ENCODE peak calls at places on chromosomes 4 and X, in four cellular contexts. C is RWPE1, H is WTC11, G is fibroblast of mammary gland. M is an unnamed sample.

GRCh38 chr4:148273501-148273986 is 168.7 kb downstream of the NR3C2 start:
- DNase-seq in C (no peak), H (no peak), G (no peak), M (no peak)

GRCh38 chrX:49193542-49193964 is 6.4 kb downstream of the SYP start:
- DNase-seq in H (no peak), G (no peak), C (no peak), M (no peak)

GRCh38 chrX:101164766-101165590 is 54.6 kb upstream of the DRP2 start:
- DNase-seq in H (no peak), C (no peak), G (peak), M (no peak)

GRCh38 chr4:184680698-184681097 is 31.2 kb downstream of the PRIMPOL start:
- DNase-seq in G (no peak), H (no peak), C (peak), M (no peak)

GRCh38 chrX:44914532-44915198 is 41.7 kb downstream of the KDM6A start:
- DNase-seq in C (no peak), G (peak), H (no peak), M (no peak)

GRCh38 chrX:119145241-119145653 is 17.6 kb upstream of the KIAA1210 start:
- DNase-seq in C (peak), H (peak), G (peak), M (no peak)

GRCh38 chr4:15040916-15041463 is 38.7 kb downstream of the CPEB2 start:
- DNase-seq in H (no peak), C (no peak), G (peak), M (no peak)

GRCh38 chr4:15786743-15787142 is 8.6 kb downstream of the CD38 start:
- DNase-seq in C (no peak), G (no peak), H (no peak), M (no peak)

GRCh38 chrX:13123247-13123856 is 78.9 kb upstream of the FAM9C start:
- DNase-seq in G (no peak), C (no peak), H (no peak), M (no peak)

GRCh38 chrX:19152762-19153161 is 30.5 kb upstream of the ADGRG2 start:
- DNase-seq in H (no peak), C (peak), G (peak), M (no peak)

GRCh38 chrX:39773923-39774803 is 323.6 kb downstream of the BCOR start:
- DNase-seq in G (no peak), H (no peak), C (no peak), M (no peak)

GRCh38 chr4:42306221-42307109 is 90.8 kb upstream of the SHISA3 start:
- DNase-seq in G (peak), H (no peak), C (no peak), M (no peak)

GRCh38 chr4:39067451-39067850 is 5.4 kb downstream of the KLHL5 start:
- DNase-seq in C (no peak), G (no peak), H (no peak), M (no peak)

GRCh38 chrX:133569217-133569616 is 153.9 kb upstream of the GPC4 start:
- DNase-seq in C (no peak), H (no peak), G (no peak), M (no peak)

GRCh38 chr4:119010909-119011606 is 122.4 kb downstream of the SYNPO2 start:
- DNase-seq in H (no peak), G (peak), C (no peak), M (no peak)

GRCh38 chr4:163343604-163344146 is at the start of gene NPY5R:
- DNase-seq in C (no peak), H (peak), G (no peak), M (peak)

GRCh38 chrX:69504626-69505612 is 793 bp downstream of the NALF2 start:
- DNase-seq in C (no peak), H (no peak), G (no peak), M (no peak)

GRCh38 chr4:16052939-16053338 is 30.9 kb downstream of the PROM1 start:
- DNase-seq in H (no peak), G (no peak), C (no peak), M (no peak)

GRCh38 chr4:83772680-83773079 is 236.8 kb downstream of the GPAT3 start:
- DNase-seq in G (no peak), C (no peak), H (no peak), M (no peak)

GRCh38 chr4:184163813-184164212 is 53.9 kb downstream of the ENPP6 start:
- DNase-seq in C (peak), G (peak), H (peak), M (peak)

GRCh38 chr4:169604131-169604900 is 8.1 kb downstream of the NEK1 start:
- DNase-seq in G (peak), H (no peak), C (peak), M (no peak)

GRCh38 chrX:102546818-102547493 is 30.4 kb upstream of the TMSB15A start:
- DNase-seq in H (no peak), G (no peak), C (no peak), M (no peak)

GRCh38 chrX:38627683-38628082 is 66.3 kb downstream of the TSPAN7 start:
- DNase-seq in H (peak), C (peak), G (peak), M (no peak)

GRCh38 chr4:90816754-90817153 is 689.6 kb downstream of the CCSER1 start:
- DNase-seq in G (no peak), C (no peak), H (no peak), M (no peak)

GRCh38 chr4:76341063-76341462 is 34.5 kb downstream of the STBD1 start:
- DNase-seq in C (peak), H (no peak), G (peak), M (no peak)

GRCh38 chr4:81040175-81040659 is 9.7 kb downstream of the BMP3 start:
- DNase-seq in C (peak), H (no peak), G (peak), M (no peak)

GRCh38 chr4:89021062-89021461 is 35.9 kb downstream of the FAM13A start:
- DNase-seq in G (no peak), C (no peak), H (no peak), M (no peak)
- TF ChIP-seq CTCF in G (no peak), C (no peak), H (no peak), M (no peak)

DNA sequence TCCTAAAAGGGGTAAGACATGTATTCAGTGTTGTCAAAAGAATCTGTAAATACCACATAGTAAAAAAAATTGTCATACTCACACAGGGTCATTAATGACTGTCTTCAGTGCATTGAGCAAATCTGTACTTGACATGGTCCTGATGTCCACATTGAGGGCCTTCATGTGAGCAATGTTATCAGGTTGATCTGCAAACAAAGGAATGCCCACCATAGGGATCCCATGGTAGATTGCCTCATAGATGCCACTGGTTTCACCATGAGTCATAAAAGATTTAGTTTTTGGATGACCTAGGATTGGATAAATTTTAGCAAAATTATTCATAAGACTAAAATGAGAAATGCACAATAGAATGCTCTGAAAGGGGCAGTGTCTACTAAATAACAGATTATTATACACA is 38.1 kb upstream of the UGT2B15 start:
- DNase-seq in C (no peak), G (no peak), H (no peak), M (no peak)
- TF ChIP-seq CTCF in C (no peak), G (no peak), H (no peak), M (no peak)

DNA sequence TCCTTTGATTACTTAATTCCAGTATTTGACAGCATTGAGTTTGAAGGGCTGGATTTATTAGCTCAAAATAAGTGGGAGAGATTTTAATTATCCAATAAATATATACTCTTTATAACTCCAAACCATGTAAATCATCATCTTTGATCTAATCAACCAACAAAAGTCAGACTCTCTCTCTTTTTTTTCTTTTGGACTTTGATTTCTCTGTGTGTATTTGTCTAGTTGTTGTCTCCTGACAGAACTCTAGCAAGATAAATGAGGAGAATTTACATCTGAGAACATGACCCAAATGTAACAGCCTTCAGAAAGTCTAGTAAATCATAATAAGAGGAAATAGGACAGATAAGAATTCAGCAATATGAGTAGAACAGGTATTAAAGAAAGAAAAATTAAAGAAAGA is 567.1 kb downstream of the PPARGC1A start:
- DNase-seq in H (no peak), C (no peak), G (no peak), M (no peak)
- TF ChIP-seq CTCF in H (no peak), C (no peak), G (no peak), M (no peak)

DNA sequence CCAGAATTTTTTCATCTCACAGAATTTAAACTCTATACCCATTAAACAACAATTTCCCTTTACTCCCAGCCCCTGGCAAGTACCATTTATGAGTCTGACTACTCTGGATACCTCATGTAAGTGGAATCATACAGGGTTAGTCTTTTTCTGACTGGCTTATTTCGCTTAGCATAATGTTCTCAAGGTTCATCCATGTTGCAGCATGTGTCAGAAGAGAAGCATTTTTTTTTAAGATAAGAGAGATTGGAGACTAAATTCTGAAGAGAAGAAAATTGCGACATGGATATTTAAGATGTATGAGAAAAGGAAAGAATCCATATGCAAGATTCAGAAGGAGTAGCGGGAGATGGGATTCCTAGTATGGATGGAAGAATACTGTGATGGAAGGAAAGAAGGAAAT is 11.3 kb upstream of the SLC9B1 start:
- DNase-seq in G (no peak), H (no peak), C (no peak), M (no peak)
- TF ChIP-seq CTCF in G (no peak), H (no peak), C (no peak), M (no peak)

GRCh38 chr4:105632599-105632998 is 75.9 kb downstream of the INTS12 start:
- DNase-seq in G (no peak), H (no peak), C (no peak), M (no peak)
- TF ChIP-seq CTCF in G (no peak), H (no peak), C (no peak), M (no peak)

GRCh38 chr4:174873931-174874330 is 44.2 kb upstream of the ADAM29 start:
- DNase-seq in G (peak), C (no peak), H (no peak), M (no peak)
- TF ChIP-seq CTCF in G (peak), C (peak), H (no peak), M (peak)

GRCh38 chr4:161457906-161458305 is 705.9 kb downstream of the FSTL5 start:
- DNase-seq in H (peak), C (no peak), G (no peak), M (no peak)

GRCh38 chr4:161457311-161457710 is 706.5 kb downstream of the FSTL5 start:
- DNase-seq in G (no peak), C (no peak), H (no peak), M (no peak)

DNA sequence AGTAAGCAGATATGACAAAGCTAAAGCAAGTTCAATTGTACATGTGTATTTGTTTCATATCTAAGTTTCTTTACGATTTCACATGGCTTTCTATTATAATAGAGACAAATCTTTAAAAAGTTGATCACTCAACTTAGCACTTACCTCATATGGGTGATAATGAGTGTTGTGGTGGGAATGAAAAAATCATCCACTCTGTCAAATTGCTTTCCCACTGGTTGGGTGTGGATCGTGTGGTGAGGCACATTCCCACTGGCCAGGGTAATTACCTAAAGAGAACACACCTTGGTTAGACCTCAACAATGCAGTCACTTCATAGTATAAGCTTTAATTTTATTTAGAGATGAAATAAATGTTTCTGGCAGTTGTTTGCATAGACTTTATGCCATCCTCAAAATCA is 708.9 kb downstream of the FSTL5 start:
- DNase-seq in C (no peak), G (no peak), H (no peak), M (no peak)
- TF ChIP-seq CTCF in C (no peak), G (no peak), H (no peak), M (no peak)

GRCh38 chr4:102431608-102431961 is 69.6 kb upstream of the NFKB1 start:
- DNase-seq in H (no peak), C (no peak), G (no peak), M (no peak)
- TF ChIP-seq CTCF in H (no peak), C (peak), G (no peak), M (no peak)

GRCh38 chr4:176123710-176124407 is 58.2 kb downstream of the WDR17 start:
- DNase-seq in H (peak), C (peak), G (peak), M (no peak)
- TF ChIP-seq CTCF in H (peak), C (peak), G (peak), M (peak)

M was measured in progenitor cell of endocrine pancreas.